ENCODE peak calls at places on chromosomes 4 and X, in eight cellular contexts. Z is PC-3; C is suprapubic skin; U is DND-41; R is astrocyte; M is CD8-positive, alpha-beta T cell; S is MM.1S; F is thoracic aorta. J is an unnamed sample.
A peak's percentile ranks its signal among the peaks of the same experiment; 100 is the strongest.

GRCh38 chr4:152248347-152248746 is 287.5 kb downstream of the FBXW7 start:
- DNase-seq in Z (no peak), C (no peak), U (no peak), R (no peak), M (no peak), S (no peak), F (no peak), J (no peak)

GRCh38 chr4:106986486-106986885 is 49.6 kb downstream of the DKK2 start:
- DNase-seq in Z (no peak), C (no peak), U (no peak), R (peak; percentile 39), M (no peak), S (no peak), F (no peak), J (no peak)

GRCh38 chrX:145552643-145553042 is 265.0 kb upstream of the SLITRK2 start:
- DNase-seq in Z (peak; percentile 16), C (no peak), U (no peak), R (no peak), M (no peak), S (no peak), F (no peak), J (no peak)

GRCh38 chr4:106316773-106317409 is 541 bp downstream of the AIMP1 start:
- DNase-seq in Z (no peak), C (no peak), U (no peak), R (no peak), M (no peak), S (no peak), F (no peak), J (no peak)

GRCh38 chrX:52346462-52347165 is 22.2 kb upstream of the XAGE2 start:
- DNase-seq in Z (peak; percentile 84), C (no peak), U (no peak), R (no peak), M (no peak), S (no peak), F (no peak), J (no peak)

GRCh38 chr4:4852591-4853362 is 6.7 kb upstream of the MSX1 start:
- DNase-seq in Z (no peak), C (no peak), U (no peak), R (peak; percentile 63), M (no peak), S (no peak), F (peak; percentile 36), J (no peak)

GRCh38 chrX:151702741-151703352 is 7.6 kb downstream of the PRRG3 start:
- DNase-seq in Z (no peak), C (no peak), U (no peak), R (no peak), M (no peak), S (no peak), F (no peak), J (no peak)

GRCh38 chr4:39562792-39563191 is 35.6 kb upstream of the UGDH start:
- DNase-seq in Z (no peak), C (no peak), U (no peak), R (no peak), M (no peak), S (no peak), F (no peak), J (no peak)

GRCh38 chr4:158572608-158573007 is 50.9 kb downstream of the RXFP1 start:
- DNase-seq in Z (no peak), C (no peak), U (no peak), R (no peak), M (no peak), S (no peak), F (no peak), J (no peak)

GRCh38 chr4:136583567-136583966 is 948.7 kb downstream of the PCDH18 start:
- DNase-seq in Z (no peak), C (no peak), U (no peak), R (no peak), M (no peak), S (no peak), F (no peak), J (no peak)

GRCh38 chrX:126550816-126551215 is 1.8 kb downstream of the DCAF12L1 start:
- DNase-seq in Z (no peak), C (no peak), U (no peak), R (no peak), M (no peak), S (no peak), F (no peak), J (no peak)

GRCh38 chr4:10024303-10024702 is 3.0 kb upstream of the SLC2A9 start:
- DNase-seq in Z (no peak), C (peak; percentile 3), U (no peak), R (no peak), M (no peak), S (no peak), F (no peak), J (no peak)

GRCh38 chr4:186226521-186227189 is 652 bp upstream of the KLKB1 start:
- DNase-seq in Z (no peak), C (no peak), U (no peak), R (no peak), M (no peak), S (no peak), F (no peak), J (no peak)
- H3K27ac ChIP-seq in Z (no peak overlapping the region), C (no peak overlapping the region), U (no peak overlapping the region), R (no peak overlapping the region), M (no peak overlapping the region), S (no peak overlapping the region), F (no peak overlapping the region), J (no peak overlapping the region)

DNA sequence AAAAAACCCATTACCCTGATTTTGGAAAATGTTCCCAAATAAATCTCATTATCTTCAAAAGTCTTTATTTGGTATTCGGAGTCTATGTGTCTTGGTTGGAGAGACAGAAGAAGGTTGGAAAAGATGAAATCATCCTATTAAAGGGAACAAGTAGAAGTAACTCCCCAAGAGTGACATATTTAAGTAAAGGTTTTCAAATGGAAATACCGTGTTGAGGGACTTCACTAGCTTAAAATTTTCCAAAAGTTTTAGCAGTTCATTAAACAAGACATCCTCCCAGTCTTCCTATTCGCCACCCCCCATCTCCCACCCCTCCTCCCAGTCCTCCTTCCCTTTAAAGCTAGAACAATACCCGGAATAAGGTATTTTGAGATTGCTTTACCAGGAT is 62.7 kb upstream of the CCDC160 start:
- DNase-seq in Z (no peak), C (no peak), U (no peak), R (no peak), M (no peak), S (no peak), F (no peak), J (no peak)
- H3K4me3 ChIP-seq in Z (no peak overlapping the region), C (no peak overlapping the region), U (peak overlapping the region; percentile 44), R (no peak overlapping the region), M (no peak overlapping the region), S (no peak overlapping the region), F (no peak overlapping the region), J (no peak overlapping the region)

GRCh38 chr4:108889696-108890475 is 127.0 kb upstream of the ETNPPL start:
- DNase-seq in Z (no peak), C (no peak), U (no peak), R (peak; percentile 60), M (no peak), S (no peak), F (no peak), J (no peak)
- H3K4me1 ChIP-seq in Z (no peaks in the 10 kb centered on the region), C (no peaks in the 10 kb centered on the region), U (no peaks in the 10 kb centered on the region), R (peaks cover 24% of the 10 kb centered on the region), M (no peaks in the 10 kb centered on the region), S (no peaks in the 10 kb centered on the region), F (no peaks in the 10 kb centered on the region), J (no peaks in the 10 kb centered on the region)

GRCh38 chrX:119189115-119189514 is 47.0 kb upstream of the PGRMC1 start:
- DNase-seq in Z (peak; percentile 20), C (no peak), U (no peak), R (no peak), M (no peak), S (no peak), F (no peak), J (no peak)
- H3K27ac ChIP-seq in Z (no peak overlapping the region), C (no peak overlapping the region), U (no peak overlapping the region), R (no peak overlapping the region), M (no peak overlapping the region), S (no peak overlapping the region), F (no peak overlapping the region), J (no peak overlapping the region)

GRCh38 chrX:129980540-129981206 is 1.8 kb upstream of the BCORL1 start:
- DNase-seq in Z (peak; percentile 15), C (no peak), U (peak; percentile 4), R (no peak), M (no peak), S (no peak), F (no peak), J (peak; percentile 57)
- H3K4me3 ChIP-seq in Z (no peak overlapping the region), C (no peak overlapping the region), U (no peak overlapping the region), R (peak overlapping the region; percentile 57), M (peak overlapping the region; percentile 59), S (peak overlapping the region; percentile 60), F (no peak overlapping the region), J (peak overlapping the region; percentile 41)

GRCh38 chrX:1493317-1493856 is 40.7 kb upstream of the ASMTL start:
- DNase-seq in Z (no peak), C (no peak), U (peak; percentile 3), R (no peak), M (no peak), S (no peak), F (no peak), J (no peak)
- H3K4me1 ChIP-seq in Z (no peaks in the 10 kb centered on the region), C (peaks cover 5% of the 10 kb centered on the region), U (no peaks in the 10 kb centered on the region), R (no peaks in the 10 kb centered on the region), M (peaks cover 11% of the 10 kb centered on the region), S (peaks cover 11% of the 10 kb centered on the region), F (no peaks in the 10 kb centered on the region), J (peaks cover 11% of the 10 kb centered on the region)

GRCh38 chr4:113556382-113557134 is 205.0 kb downstream of the CAMK2D start:
- DNase-seq in Z (peak; percentile 58), C (no peak), U (no peak), R (no peak), M (no peak), S (no peak), F (no peak), J (no peak)
- H3K27ac ChIP-seq in Z (peak overlapping the region; percentile 16), C (peak overlapping the region; percentile 28), U (no peak overlapping the region), R (no peak overlapping the region), M (no peak overlapping the region), S (no peak overlapping the region), F (peak overlapping the region; percentile 70), J (no peak overlapping the region)